ENCODE peak calls at places on chromosomes 2 and 18, in seven cellular contexts. One of them, this sample, is unnamed.

GRCh38 chr2:218399391-218400166 is at the start of gene CTDSP1:
- DNase-seq in AG04450: peak
- DNase-seq in CD8-positive, alpha-beta T cell: peak
- DNase-seq in GM12865: peak
- DNase-seq in thoracic aorta: peak
- DNase-seq in Peyer's patch: peak
- DNase-seq in astrocyte of the spinal cord: peak
- DNase-seq in this sample: peak

GRCh38 chr2:33265584-33266338 is 210.7 kb upstream of the RASGRP3 start:
- DNase-seq in AG04450: no peak
- DNase-seq in CD8-positive, alpha-beta T cell: no peak
- DNase-seq in GM12865: no peak
- DNase-seq in thoracic aorta: no peak
- DNase-seq in Peyer's patch: no peak
- DNase-seq in astrocyte of the spinal cord: no peak
- DNase-seq in this sample: no peak

GRCh38 chr2:189276277-189276676 is 96.7 kb upstream of the COL5A2 start:
- DNase-seq in AG04450: no peak
- DNase-seq in CD8-positive, alpha-beta T cell: no peak
- DNase-seq in GM12865: no peak
- DNase-seq in thoracic aorta: no peak
- DNase-seq in Peyer's patch: no peak
- DNase-seq in astrocyte of the spinal cord: peak
- DNase-seq in this sample: no peak

GRCh38 chr2:38092196-38092902 is 16.4 kb upstream of the CYP1B1 start:
- DNase-seq in AG04450: no peak
- DNase-seq in CD8-positive, alpha-beta T cell: no peak
- DNase-seq in GM12865: no peak
- DNase-seq in thoracic aorta: no peak
- DNase-seq in Peyer's patch: peak
- DNase-seq in astrocyte of the spinal cord: peak
- DNase-seq in this sample: no peak

GRCh38 chr18:424071-424868 is 76.2 kb downstream of the COLEC12 start:
- DNase-seq in AG04450: no peak
- DNase-seq in CD8-positive, alpha-beta T cell: no peak
- DNase-seq in GM12865: no peak
- DNase-seq in thoracic aorta: no peak
- DNase-seq in Peyer's patch: no peak
- DNase-seq in astrocyte of the spinal cord: peak
- DNase-seq in this sample: no peak

GRCh38 chr18:77045682-77046081 is 86.9 kb downstream of the MBP start:
- DNase-seq in AG04450: no peak
- DNase-seq in CD8-positive, alpha-beta T cell: no peak
- DNase-seq in GM12865: no peak
- DNase-seq in thoracic aorta: no peak
- DNase-seq in Peyer's patch: no peak
- DNase-seq in astrocyte of the spinal cord: no peak
- DNase-seq in this sample: no peak

GRCh38 chr2:237604391-237604790 is 13.9 kb upstream of the RAB17 start:
- DNase-seq in AG04450: no peak
- DNase-seq in CD8-positive, alpha-beta T cell: no peak
- DNase-seq in GM12865: no peak
- DNase-seq in thoracic aorta: no peak
- DNase-seq in Peyer's patch: no peak
- DNase-seq in astrocyte of the spinal cord: no peak
- DNase-seq in this sample: no peak

GRCh38 chr2:132884692-132885091 is 214.7 kb upstream of the LYPD1 start:
- DNase-seq in AG04450: no peak
- DNase-seq in CD8-positive, alpha-beta T cell: no peak
- DNase-seq in GM12865: no peak
- DNase-seq in thoracic aorta: no peak
- DNase-seq in Peyer's patch: no peak
- DNase-seq in astrocyte of the spinal cord: no peak
- DNase-seq in this sample: no peak

GRCh38 chr2:185618630-185619029 is 120.0 kb upstream of the FSIP2 start:
- DNase-seq in AG04450: no peak
- DNase-seq in CD8-positive, alpha-beta T cell: no peak
- DNase-seq in GM12865: no peak
- DNase-seq in thoracic aorta: no peak
- DNase-seq in Peyer's patch: no peak
- DNase-seq in astrocyte of the spinal cord: peak
- DNase-seq in this sample: no peak

GRCh38 chr2:119409506-119409905 is 22.1 kb upstream of the TMEM37 start:
- DNase-seq in AG04450: no peak
- DNase-seq in CD8-positive, alpha-beta T cell: no peak
- DNase-seq in GM12865: no peak
- DNase-seq in thoracic aorta: no peak
- DNase-seq in Peyer's patch: no peak
- DNase-seq in astrocyte of the spinal cord: no peak
- DNase-seq in this sample: no peak

GRCh38 chr2:234291765-234292204 is 205.1 kb downstream of the ARL4C start:
- DNase-seq in AG04450: no peak
- DNase-seq in CD8-positive, alpha-beta T cell: no peak
- DNase-seq in GM12865: peak
- DNase-seq in thoracic aorta: no peak
- DNase-seq in Peyer's patch: peak
- DNase-seq in astrocyte of the spinal cord: peak
- DNase-seq in this sample: no peak

GRCh38 chr2:98772531-98772930 is 41.6 kb upstream of the MGAT4A start:
- DNase-seq in AG04450: no peak
- DNase-seq in CD8-positive, alpha-beta T cell: no peak
- DNase-seq in GM12865: no peak
- DNase-seq in thoracic aorta: no peak
- DNase-seq in Peyer's patch: no peak
- DNase-seq in astrocyte of the spinal cord: no peak
- DNase-seq in this sample: no peak

DNA sequence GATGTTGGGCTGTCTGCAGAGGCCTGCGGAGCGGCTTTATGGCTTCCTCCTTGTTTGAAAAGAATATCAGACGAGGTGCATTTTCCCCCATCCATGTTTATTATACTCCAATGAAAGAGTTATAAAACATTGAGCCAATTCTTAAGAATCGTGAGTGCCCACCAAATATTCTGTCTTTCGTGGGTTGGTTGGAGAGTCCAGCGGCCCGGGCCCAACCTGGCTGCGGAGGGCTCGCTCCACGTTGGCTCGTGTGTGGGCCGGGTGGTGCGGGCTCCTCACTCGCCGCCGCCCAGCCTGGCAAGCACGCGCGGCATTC is 747 bp upstream of the HS6ST1 start:
- DNase-seq in AG04450: no peak
- DNase-seq in CD8-positive, alpha-beta T cell: no peak
- DNase-seq in GM12865: no peak
- DNase-seq in thoracic aorta: no peak
- DNase-seq in Peyer's patch: no peak
- DNase-seq in astrocyte of the spinal cord: no peak
- DNase-seq in this sample: no peak
- H3K4me3 ChIP-seq in AG04450: peak
- H3K4me3 ChIP-seq in CD8-positive, alpha-beta T cell: peak
- H3K4me3 ChIP-seq in GM12865: no peak
- H3K4me3 ChIP-seq in thoracic aorta: peak
- H3K4me3 ChIP-seq in Peyer's patch: peak
- H3K4me3 ChIP-seq in astrocyte of the spinal cord: peak
- H3K4me3 ChIP-seq in this sample: peak

GRCh38 chr2:39120771-39121522 is at the start of gene SOS1:
- DNase-seq in AG04450: peak
- DNase-seq in CD8-positive, alpha-beta T cell: peak
- DNase-seq in GM12865: peak
- DNase-seq in thoracic aorta: peak
- DNase-seq in Peyer's patch: peak
- DNase-seq in astrocyte of the spinal cord: peak
- DNase-seq in this sample: peak

GRCh38 chr2:39120521-39120770 is 405 bp downstream of the SOS1 start:
- DNase-seq in AG04450: no peak
- DNase-seq in CD8-positive, alpha-beta T cell: no peak
- DNase-seq in GM12865: no peak
- DNase-seq in thoracic aorta: no peak
- DNase-seq in Peyer's patch: no peak
- DNase-seq in astrocyte of the spinal cord: no peak
- DNase-seq in this sample: no peak

GRCh38 chr2:39121523-39122063 is 742 bp upstream of the SOS1 start:
- DNase-seq in AG04450: no peak
- DNase-seq in CD8-positive, alpha-beta T cell: no peak
- DNase-seq in GM12865: no peak
- DNase-seq in thoracic aorta: no peak
- DNase-seq in Peyer's patch: no peak
- DNase-seq in astrocyte of the spinal cord: no peak
- DNase-seq in this sample: no peak

GRCh38 chr2:39118786-39119499 is 1.9 kb downstream of the SOS1 start:
- DNase-seq in AG04450: no peak
- DNase-seq in CD8-positive, alpha-beta T cell: no peak
- DNase-seq in GM12865: peak
- DNase-seq in thoracic aorta: no peak
- DNase-seq in Peyer's patch: no peak
- DNase-seq in astrocyte of the spinal cord: peak
- DNase-seq in this sample: no peak

DNA sequence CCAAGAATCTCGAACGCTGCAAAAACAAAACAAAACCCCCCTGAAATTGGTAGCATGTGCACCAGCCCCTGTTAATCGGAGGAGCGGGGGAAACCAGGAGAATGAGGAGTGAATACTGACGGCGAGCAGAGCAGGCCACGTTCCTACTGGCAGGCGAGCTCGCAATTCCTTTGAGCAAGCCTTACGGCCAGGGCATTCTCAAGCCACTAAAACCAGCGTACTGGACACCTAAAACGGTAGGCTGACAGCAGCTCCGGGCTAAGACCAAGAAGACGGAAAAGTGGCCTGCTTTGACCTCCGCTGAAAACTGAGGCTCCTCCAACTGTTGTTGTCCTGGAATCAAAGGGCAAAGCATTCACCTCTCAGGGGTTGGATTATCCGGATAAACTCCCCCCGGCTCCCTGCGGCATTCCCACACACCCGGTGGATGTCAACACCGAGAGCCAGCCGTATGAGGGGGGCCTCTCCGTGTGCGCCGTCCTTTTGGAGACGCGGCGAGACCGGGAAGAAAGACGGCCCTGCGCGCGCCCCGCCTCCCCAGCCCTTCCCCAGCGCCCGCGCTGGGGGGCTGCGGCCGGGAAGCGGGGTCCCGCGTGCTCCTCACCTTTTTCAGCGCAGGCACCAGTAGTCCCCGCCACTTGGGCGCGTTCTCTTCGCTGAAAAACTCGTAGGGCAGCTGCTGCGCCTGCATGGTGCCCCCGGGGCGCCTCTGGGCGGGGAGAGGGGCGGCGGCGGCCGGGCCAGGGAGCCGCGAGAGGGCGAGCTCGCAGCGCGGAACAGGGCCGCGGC is 925 bp downstream of the SOS1 start:
- DNase-seq in AG04450: no peak
- DNase-seq in CD8-positive, alpha-beta T cell: peak
- DNase-seq in GM12865: peak
- DNase-seq in thoracic aorta: no peak
- DNase-seq in Peyer's patch: peak
- DNase-seq in astrocyte of the spinal cord: peak
- DNase-seq in this sample: peak
- TF ChIP-seq CTCF in AG04450: peak
- TF ChIP-seq CTCF in CD8-positive, alpha-beta T cell: no peak
- TF ChIP-seq CTCF in GM12865: peak
- TF ChIP-seq CTCF in thoracic aorta: no peak
- TF ChIP-seq CTCF in Peyer's patch: peak
- TF ChIP-seq CTCF in astrocyte of the spinal cord: no peak
- TF ChIP-seq CTCF in this sample: peak

DNA sequence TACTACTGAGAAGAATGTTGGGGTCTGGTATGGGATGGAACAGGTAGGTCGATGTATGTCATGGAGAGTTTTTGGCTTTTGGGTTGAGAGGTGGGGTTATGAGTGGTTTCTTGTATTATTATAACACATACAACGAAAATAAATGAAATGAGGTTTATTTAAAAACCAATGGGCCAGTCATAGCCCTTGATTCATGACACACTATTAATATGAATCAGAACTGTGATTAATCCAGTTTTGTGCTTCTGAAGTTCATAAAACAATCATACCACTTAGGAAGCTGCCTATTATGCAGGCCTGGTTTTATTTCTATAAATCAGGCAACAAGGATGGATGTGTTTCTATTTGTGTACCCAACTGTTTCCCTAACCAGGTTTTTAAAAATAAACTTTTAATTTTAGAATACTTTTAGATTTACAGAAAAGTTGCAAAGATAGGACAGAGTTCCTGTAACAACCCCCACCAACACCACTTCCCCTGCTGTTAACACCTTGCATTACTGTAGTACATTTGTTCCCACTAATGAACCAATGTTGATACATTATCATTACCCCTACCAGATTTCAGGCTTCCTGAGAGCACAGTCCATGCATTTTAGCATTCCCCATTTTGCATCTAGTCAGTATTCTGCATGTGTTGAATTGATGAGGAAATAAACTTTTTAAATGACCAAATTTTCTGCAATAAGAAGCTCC is 37.5 kb upstream of the NCOA1 start:
- DNase-seq in AG04450: no peak
- DNase-seq in CD8-positive, alpha-beta T cell: no peak
- DNase-seq in GM12865: no peak
- DNase-seq in thoracic aorta: no peak
- DNase-seq in Peyer's patch: no peak
- DNase-seq in astrocyte of the spinal cord: no peak
- DNase-seq in this sample: no peak
- H3K4me3 ChIP-seq in AG04450: no peak
- H3K4me3 ChIP-seq in CD8-positive, alpha-beta T cell: no peak
- H3K4me3 ChIP-seq in GM12865: no peak
- H3K4me3 ChIP-seq in thoracic aorta: peak
- H3K4me3 ChIP-seq in Peyer's patch: no peak
- H3K4me3 ChIP-seq in astrocyte of the spinal cord: peak
- H3K4me3 ChIP-seq in this sample: peak

GRCh38 chr2:78994789-78995188 is 30.7 kb upstream of the REG3G start:
- DNase-seq in AG04450: no peak
- DNase-seq in CD8-positive, alpha-beta T cell: no peak
- DNase-seq in GM12865: no peak
- DNase-seq in thoracic aorta: no peak
- DNase-seq in Peyer's patch: no peak
- DNase-seq in astrocyte of the spinal cord: no peak
- DNase-seq in this sample: no peak

GRCh38 chr2:79001285-79001684 is 24.2 kb upstream of the REG3G start:
- DNase-seq in AG04450: no peak
- DNase-seq in CD8-positive, alpha-beta T cell: no peak
- DNase-seq in GM12865: no peak
- DNase-seq in thoracic aorta: no peak
- DNase-seq in Peyer's patch: no peak
- DNase-seq in astrocyte of the spinal cord: no peak
- DNase-seq in this sample: no peak

GRCh38 chr2:78993518-78994148 is 31.9 kb upstream of the REG3G start:
- DNase-seq in AG04450: no peak
- DNase-seq in CD8-positive, alpha-beta T cell: no peak
- DNase-seq in GM12865: no peak
- DNase-seq in thoracic aorta: no peak
- DNase-seq in Peyer's patch: no peak
- DNase-seq in astrocyte of the spinal cord: no peak
- DNase-seq in this sample: no peak

GRCh38 chr2:79000008-79000576 is 25.4 kb upstream of the REG3G start:
- DNase-seq in AG04450: no peak
- DNase-seq in CD8-positive, alpha-beta T cell: no peak
- DNase-seq in GM12865: no peak
- DNase-seq in thoracic aorta: no peak
- DNase-seq in Peyer's patch: no peak
- DNase-seq in astrocyte of the spinal cord: no peak
- DNase-seq in this sample: no peak

DNA sequence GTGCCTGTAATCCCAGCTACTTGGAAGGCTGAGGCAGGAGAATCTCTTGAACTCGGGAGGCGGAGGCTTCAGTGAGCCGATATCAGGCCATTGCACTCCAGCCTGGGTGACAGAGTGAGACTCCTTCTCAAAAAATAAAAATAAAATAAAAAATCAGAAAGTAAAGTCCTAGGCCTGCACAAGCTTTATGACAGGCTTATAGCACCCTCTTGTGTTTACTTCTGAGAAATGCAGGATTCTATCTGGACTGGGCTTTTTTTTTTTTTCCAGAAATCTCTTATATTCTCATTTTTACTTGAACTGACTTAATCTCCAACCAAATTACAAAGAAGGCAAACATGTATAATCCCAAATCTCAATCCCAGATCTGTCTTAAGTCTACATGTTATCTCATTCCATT is 26.1 kb upstream of the REG3G start:
- DNase-seq in AG04450: no peak
- DNase-seq in CD8-positive, alpha-beta T cell: no peak
- DNase-seq in GM12865: peak
- DNase-seq in thoracic aorta: no peak
- DNase-seq in Peyer's patch: no peak
- DNase-seq in astrocyte of the spinal cord: no peak
- DNase-seq in this sample: no peak
- TF ChIP-seq CTCF in AG04450: no peak
- TF ChIP-seq CTCF in CD8-positive, alpha-beta T cell: no peak
- TF ChIP-seq CTCF in GM12865: peak
- TF ChIP-seq CTCF in thoracic aorta: no peak
- TF ChIP-seq CTCF in Peyer's patch: peak
- TF ChIP-seq CTCF in astrocyte of the spinal cord: peak
- TF ChIP-seq CTCF in this sample: peak